ENCODE peak calls at places on chromosome 6, in seven cellular contexts. U is hepatocyte, D is PC-3, I is H9, V is fibroblast of lung, O is MM.1S, R is SK-N-SH. E is an unnamed sample.

GRCh38 chr6:143058987-143059386 is 1.7 kb upstream of the AIG1 start:
- DNase-seq in U (no peak), D (peak; percentile 27), I (no peak), V (peak; percentile 35), O (no peak), R (no peak), E (no peak)

GRCh38 chr6:17965397-17965796 is 22.0 kb downstream of the KIF13A start:
- DNase-seq in U (no peak), D (no peak), I (no peak), V (peak; percentile 81), O (no peak), R (no peak), E (no peak)

GRCh38 chr6:159969204-159969912 is 476 bp downstream of the IGF2R start:
- DNase-seq in U (peak; percentile 62), D (no peak), I (no peak), V (peak; percentile 29), O (no peak), R (peak; percentile 77), E (no peak)

GRCh38 chr6:22300287-22300998 is 3.6 kb upstream of the PRL start:
- DNase-seq in U (no peak), D (no peak), I (no peak), V (no peak), O (no peak), R (no peak), E (no peak)

GRCh38 chr6:132768051-132768517 is 10.4 kb upstream of the VNN2 start:
- DNase-seq in U (peak; percentile 60), D (peak; percentile 69), I (peak; percentile 83), V (no peak), O (no peak), R (peak; percentile 3), E (no peak)

GRCh38 chr6:7098974-7099373 is 8.8 kb upstream of the RREB1 start:
- DNase-seq in U (no peak), D (no peak), I (no peak), V (no peak), O (no peak), R (no peak), E (no peak)

GRCh38 chr6:30696432-30696831 is 5.6 kb upstream of the NRM start:
- DNase-seq in U (no peak), D (no peak), I (no peak), V (no peak), O (no peak), R (no peak), E (no peak)

GRCh38 chr6:46486186-46486585 is 5.1 kb downstream of the RCAN2 start:
- DNase-seq in U (no peak), D (no peak), I (no peak), V (no peak), O (no peak), R (no peak), E (no peak)

GRCh38 chr6:90977513-90977912 is 390.6 kb upstream of the MAP3K7 start:
- DNase-seq in U (no peak), D (no peak), I (no peak), V (no peak), O (no peak), R (no peak), E (no peak)

GRCh38 chr6:15962449-15962764 is 166.5 kb upstream of the MYLIP start:
- DNase-seq in U (no peak), D (peak; percentile 13), I (no peak), V (peak; percentile 89), O (no peak), R (no peak), E (no peak)

GRCh38 chr6:70956451-70957283 is at the start of gene B3GAT2:
- DNase-seq in U (peak; percentile 47), D (no peak), I (peak; percentile 64), V (peak; percentile 15), O (no peak), R (peak; percentile 70), E (no peak)

GRCh38 chr6:55836481-55836880 is 38.9 kb downstream of the BMP5 start:
- DNase-seq in U (peak; percentile 30), D (no peak), I (no peak), V (no peak), O (no peak), R (no peak), E (no peak)

GRCh38 chr6:82169138-82169876 is 78.2 kb downstream of the IBTK start:
- DNase-seq in U (no peak), D (no peak), I (no peak), V (no peak), O (no peak), R (peak; percentile 15), E (no peak)

GRCh38 chr6:15533379-15534044 is 129.3 kb downstream of the DTNBP1 start:
- DNase-seq in U (no peak), D (no peak), I (peak; percentile 24), V (peak; percentile 14), O (no peak), R (no peak), E (no peak)

GRCh38 chr6:3261921-3262320 is 3.2 kb downstream of the PSMG4 start:
- DNase-seq in U (no peak), D (no peak), I (no peak), V (no peak), O (no peak), R (no peak), E (no peak)

GRCh38 chr6:72955666-72956065 is 269.6 kb downstream of the KHDC1L start:
- DNase-seq in U (no peak), D (no peak), I (no peak), V (no peak), O (no peak), R (no peak), E (no peak)

GRCh38 chr6:99341862-99342455 is 7.5 kb downstream of the FAXC start:
- DNase-seq in U (no peak), D (peak; percentile 55), I (no peak), V (no peak), O (no peak), R (no peak), E (no peak)

GRCh38 chr6:43916924-43917877 is 147.2 kb downstream of the VEGFA start:
- DNase-seq in U (peak; percentile 84), D (no peak), I (no peak), V (no peak), O (no peak), R (no peak), E (no peak)

GRCh38 chr6:140062042-140063041 is 687.9 kb upstream of the CITED2 start:
- DNase-seq in U (peak; percentile 39), D (peak; percentile 66), I (no peak), V (peak; percentile 99), O (no peak), R (peak; percentile 10), E (no peak)

DNA sequence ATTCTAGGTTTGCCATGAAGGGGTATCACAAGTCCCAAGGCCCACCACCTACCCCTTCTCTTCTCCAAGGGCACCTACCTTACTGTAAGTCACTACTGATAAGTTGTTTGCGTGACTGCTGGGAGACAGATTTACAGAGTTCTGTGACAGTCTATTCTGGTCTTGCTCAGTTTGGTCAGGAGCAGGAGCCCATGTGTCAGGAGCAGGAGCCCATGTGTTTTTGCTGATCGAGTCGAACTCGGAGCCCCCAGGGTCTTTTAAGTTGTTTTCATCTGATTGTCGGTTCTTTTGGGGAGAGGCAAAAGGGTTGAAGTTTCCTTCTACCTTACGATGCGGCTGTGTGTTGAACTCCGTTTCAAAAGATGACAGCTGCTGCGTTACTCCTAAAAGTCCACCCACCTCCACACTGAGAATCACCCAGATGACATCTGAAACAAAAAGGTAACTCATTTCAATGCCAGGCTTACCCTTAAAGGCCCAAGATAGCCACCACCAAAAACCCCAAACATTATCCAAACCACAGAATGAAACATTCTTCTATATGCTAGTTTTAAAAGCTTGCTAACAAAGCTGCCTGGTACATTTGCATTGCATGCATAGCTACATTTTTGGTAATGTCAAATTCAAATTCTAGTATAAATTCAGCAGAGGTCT is 50.5 kb upstream of the SPDEF start:
- DNase-seq in U (no peak), D (no peak), I (no peak), V (no peak), O (no peak), R (no peak), E (no peak)
- H3K4me1 ChIP-seq in U (peaks cover 12% of the 10 kb centered on the region), D (peaks cover 36% of the 10 kb centered on the region), I (peaks cover 6% of the 10 kb centered on the region), V (peaks cover 6% of the 10 kb centered on the region), O (no peaks in the 10 kb centered on the region), R (peaks cover 20% of the 10 kb centered on the region), E (peaks cover 11% of the 10 kb centered on the region)

DNA sequence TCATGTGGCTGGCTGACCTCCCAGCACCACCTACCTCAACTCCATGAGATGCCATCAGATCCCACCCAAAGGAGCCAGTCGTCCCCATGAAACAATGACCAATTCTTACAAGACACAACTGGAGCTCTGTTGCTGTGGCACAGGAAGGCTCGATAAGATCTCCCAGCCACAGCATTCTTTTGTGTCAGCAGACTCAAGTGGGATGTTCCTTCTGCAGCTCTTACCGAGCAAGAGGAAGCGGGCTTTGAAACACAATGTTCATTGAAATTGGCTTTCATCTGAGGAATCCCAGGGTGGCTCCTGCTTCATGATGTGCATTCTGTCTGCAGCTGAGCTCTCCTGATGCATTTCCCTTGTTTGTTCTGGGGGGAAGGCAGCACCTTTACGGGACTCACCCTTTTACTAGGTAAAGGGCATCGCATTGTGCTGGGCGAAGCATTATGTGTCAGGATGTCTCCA is 222.0 kb upstream of the SGK1 start:
- DNase-seq in U (no peak), D (no peak), I (no peak), V (peak; percentile 66), O (no peak), R (no peak), E (no peak)
- TF ChIP-seq CTCF in U (no peak), D (no peak), I (no peak), V (no peak), O (no peak), R (no peak), E (no peak)

DNA sequence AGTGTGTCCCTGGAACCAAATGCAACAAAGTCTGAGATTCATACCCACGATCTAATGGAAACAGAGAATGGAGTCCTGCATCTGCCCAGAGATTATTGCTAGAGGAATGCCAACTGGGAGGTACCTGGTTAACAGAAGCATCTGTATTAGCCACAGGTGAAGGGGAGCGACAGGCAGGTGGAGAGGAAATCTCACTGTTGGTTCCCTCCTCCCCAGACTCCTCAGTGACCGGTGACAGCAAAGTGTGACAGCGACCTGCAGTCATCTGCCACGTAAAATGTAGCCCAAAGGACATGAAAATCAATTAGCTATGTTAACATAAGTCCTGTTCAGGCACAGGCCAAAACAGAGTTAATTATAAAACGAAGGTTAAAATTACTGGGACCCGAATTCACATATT is 336.6 kb downstream of the SYNE1 start:
- DNase-seq in U (no peak), D (no peak), I (no peak), V (no peak), O (peak; percentile 21), R (no peak), E (no peak)
- H2AFZ ChIP-seq in U (no peak overlapping the region), D (no peak overlapping the region), I (no peak overlapping the region), V (no peak overlapping the region), O (peak overlapping the region; percentile 43), R (no peak overlapping the region), E (no peak overlapping the region)

GRCh38 chr6:108594640-108595039 is 33.9 kb downstream of the FOXO3 start:
- DNase-seq in U (no peak), D (peak; percentile 13), I (no peak), V (no peak), O (no peak), R (no peak), E (no peak)

GRCh38 chr6:108592371-108593337 is 31.9 kb downstream of the FOXO3 start:
- DNase-seq in U (no peak), D (no peak), I (no peak), V (peak; percentile 97), O (peak; percentile 96), R (no peak), E (peak; percentile 71)

GRCh38 chr6:108588586-108588985 is 27.9 kb downstream of the FOXO3 start:
- DNase-seq in U (no peak), D (peak; percentile 30), I (no peak), V (peak; percentile 76), O (peak; percentile 73), R (no peak), E (no peak)

GRCh38 chr6:108589244-108589730 is 28.6 kb downstream of the FOXO3 start:
- DNase-seq in U (peak; percentile 81), D (peak; percentile 47), I (peak; percentile 89), V (peak; percentile 70), O (peak; percentile 74), R (peak; percentile 36), E (no peak)

GRCh38 chr6:108591040-108591816 is 30.5 kb downstream of the FOXO3 start:
- DNase-seq in U (no peak), D (no peak), I (no peak), V (no peak), O (no peak), R (no peak), E (no peak)
- H3K4me1 ChIP-seq in U (peaks cover 80% of the 10 kb centered on the region), D (peaks cover 35% of the 10 kb centered on the region), I (peaks cover 11% of the 10 kb centered on the region), V (peaks cover 48% of the 10 kb centered on the region), O (peaks cover 77% of the 10 kb centered on the region), R (peaks cover 44% of the 10 kb centered on the region), E (peaks cover 66% of the 10 kb centered on the region)

E was measured in keratinocyte.